ENCODE peak calls at places on chromosomes 5 and 9, in four cellular contexts. One of them, this sample, is unnamed.
A peak's percentile ranks its signal among the peaks of the same experiment; 100 is the strongest.

GRCh38 chr5:141354900-141355469 is at the start of gene PCDHGA4:
- DNase-seq in K562: no peak
- DNase-seq in HepG2: no peak
- DNase-seq in IMR-90: peak; percentile 28
- DNase-seq in this sample: no peak

GRCh38 chr9:128124873-128125574 is 2.5 kb downstream of the PTGES2 start:
- DNase-seq in IMR-90: peak; percentile 45
- DNase-seq in HepG2: peak; percentile 57
- DNase-seq in K562: peak; percentile 85
- DNase-seq in this sample: peak; percentile 33

GRCh38 chr5:135323701-135324132 is 75.3 kb downstream of the MACROH2A1 start:
- DNase-seq in K562: no peak
- DNase-seq in IMR-90: no peak
- DNase-seq in HepG2: peak; percentile 41
- DNase-seq in this sample: no peak

GRCh38 chr5:168552146-168552545 is 23.0 kb downstream of the FBLL1 start:
- DNase-seq in HepG2: no peak
- DNase-seq in K562: no peak
- DNase-seq in IMR-90: peak; percentile 97
- DNase-seq in this sample: no peak

GRCh38 chr5:107539163-107539445 is 131.6 kb downstream of the EFNA5 start:
- DNase-seq in HepG2: no peak
- DNase-seq in IMR-90: no peak
- DNase-seq in K562: no peak
- DNase-seq in this sample: no peak

GRCh38 chr5:74257645-74258328 is 382.7 kb downstream of the ENC1 start:
- DNase-seq in HepG2: no peak
- DNase-seq in IMR-90: peak; percentile 55
- DNase-seq in K562: peak; percentile 56
- DNase-seq in this sample: no peak

GRCh38 chr9:128383007-128383753 is 12.0 kb downstream of the URM1 start:
- DNase-seq in HepG2: no peak
- DNase-seq in K562: no peak
- DNase-seq in IMR-90: no peak
- DNase-seq in this sample: no peak

GRCh38 chr5:111548992-111549649 is 36.8 kb upstream of the STARD4 start:
- DNase-seq in HepG2: no peak
- DNase-seq in IMR-90: peak; percentile 38
- DNase-seq in K562: peak; percentile 18
- DNase-seq in this sample: peak; percentile 4

GRCh38 chr5:89901983-89902382 is 507.6 kb downstream of the CETN3 start:
- DNase-seq in K562: no peak
- DNase-seq in HepG2: no peak
- DNase-seq in IMR-90: no peak
- DNase-seq in this sample: no peak

GRCh38 chr5:112436139-112436538 is 17.1 kb upstream of the EPB41L4A start:
- DNase-seq in IMR-90: no peak
- DNase-seq in HepG2: no peak
- DNase-seq in K562: no peak
- DNase-seq in this sample: no peak

GRCh38 chr9:35645736-35646582 is 4.8 kb downstream of the SIT1 start:
- DNase-seq in IMR-90: no peak
- DNase-seq in HepG2: peak; percentile 32
- DNase-seq in K562: no peak
- DNase-seq in this sample: no peak

GRCh38 chr5:14359069-14360043 is 216.2 kb downstream of the TRIO start:
- DNase-seq in HepG2: no peak
- DNase-seq in K562: no peak
- DNase-seq in IMR-90: no peak
- DNase-seq in this sample: no peak
- TF ChIP-seq MAZ in HepG2: no peak
- TF ChIP-seq MAZ in K562: no peak
- TF ChIP-seq MAZ in IMR-90: no peak
- TF ChIP-seq MAZ in this sample: no peak

DNA sequence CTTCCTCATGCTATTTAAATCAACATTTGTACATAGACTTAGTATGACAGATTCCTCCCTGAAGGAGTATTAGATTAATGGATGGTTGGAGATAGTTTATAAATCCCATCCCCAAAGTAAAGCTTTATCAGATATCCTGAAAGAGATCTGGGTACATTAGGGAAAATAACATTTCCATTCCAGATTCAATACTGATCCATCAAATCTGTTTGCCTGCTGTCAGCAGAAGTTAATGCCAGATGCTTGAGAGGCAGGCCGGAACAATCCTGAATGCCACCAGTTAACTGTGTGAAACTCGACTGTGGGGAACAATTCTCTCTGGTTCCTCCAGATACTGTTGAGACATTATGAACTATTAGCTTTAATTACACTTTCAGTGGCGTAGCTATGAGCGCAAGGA is 1166.8 kb downstream of the MAT2B start:
- DNase-seq in K562: no peak
- DNase-seq in IMR-90: no peak
- DNase-seq in HepG2: no peak
- DNase-seq in this sample: no peak
- TF ChIP-seq MAZ in K562: no peak
- TF ChIP-seq MAZ in IMR-90: no peak
- TF ChIP-seq MAZ in HepG2: no peak
- TF ChIP-seq MAZ in this sample: no peak

GRCh38 chr9:133225171-133226011 is 16.3 kb upstream of the OBP2B start:
- DNase-seq in IMR-90: no peak
- DNase-seq in K562: no peak
- DNase-seq in HepG2: no peak
- DNase-seq in this sample: no peak

GRCh38 chr9:133227242-133227860 is 18.3 kb upstream of the OBP2B start:
- DNase-seq in K562: no peak
- DNase-seq in IMR-90: no peak
- DNase-seq in HepG2: no peak
- DNase-seq in this sample: no peak

GRCh38 chr9:133221177-133221809 is 12.2 kb upstream of the OBP2B start:
- DNase-seq in K562: no peak
- DNase-seq in IMR-90: no peak
- DNase-seq in HepG2: no peak
- DNase-seq in this sample: no peak

GRCh38 chr9:133226219-133227171 is 17.4 kb upstream of the OBP2B start:
- DNase-seq in HepG2: no peak
- DNase-seq in IMR-90: no peak
- DNase-seq in K562: no peak
- DNase-seq in this sample: no peak

DNA sequence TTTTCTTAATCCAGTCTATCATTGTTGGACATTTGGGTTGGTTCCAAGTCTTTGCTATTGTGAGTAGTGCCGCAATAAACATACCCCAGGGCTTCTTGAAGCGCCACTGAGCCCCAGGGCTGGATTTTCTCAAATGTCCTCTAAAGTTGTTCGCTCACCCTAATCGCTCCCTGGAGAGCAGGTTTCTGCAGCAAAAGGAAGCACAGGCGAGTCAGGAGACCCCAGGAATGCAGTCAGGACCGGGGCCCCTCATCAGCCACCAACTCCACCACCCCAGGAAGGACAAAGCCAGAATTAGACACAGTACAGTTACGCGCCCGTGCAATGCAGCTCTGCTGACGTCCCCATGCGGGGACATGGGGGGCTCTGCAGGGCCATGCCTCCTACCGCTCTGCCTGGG is 15.7 kb upstream of the OBP2B start:
- DNase-seq in IMR-90: no peak
- DNase-seq in HepG2: no peak
- DNase-seq in K562: no peak
- DNase-seq in this sample: no peak
- TF ChIP-seq MAZ in IMR-90: no peak
- TF ChIP-seq MAZ in HepG2: no peak
- TF ChIP-seq MAZ in K562: no peak
- TF ChIP-seq MAZ in this sample: no peak

DNA sequence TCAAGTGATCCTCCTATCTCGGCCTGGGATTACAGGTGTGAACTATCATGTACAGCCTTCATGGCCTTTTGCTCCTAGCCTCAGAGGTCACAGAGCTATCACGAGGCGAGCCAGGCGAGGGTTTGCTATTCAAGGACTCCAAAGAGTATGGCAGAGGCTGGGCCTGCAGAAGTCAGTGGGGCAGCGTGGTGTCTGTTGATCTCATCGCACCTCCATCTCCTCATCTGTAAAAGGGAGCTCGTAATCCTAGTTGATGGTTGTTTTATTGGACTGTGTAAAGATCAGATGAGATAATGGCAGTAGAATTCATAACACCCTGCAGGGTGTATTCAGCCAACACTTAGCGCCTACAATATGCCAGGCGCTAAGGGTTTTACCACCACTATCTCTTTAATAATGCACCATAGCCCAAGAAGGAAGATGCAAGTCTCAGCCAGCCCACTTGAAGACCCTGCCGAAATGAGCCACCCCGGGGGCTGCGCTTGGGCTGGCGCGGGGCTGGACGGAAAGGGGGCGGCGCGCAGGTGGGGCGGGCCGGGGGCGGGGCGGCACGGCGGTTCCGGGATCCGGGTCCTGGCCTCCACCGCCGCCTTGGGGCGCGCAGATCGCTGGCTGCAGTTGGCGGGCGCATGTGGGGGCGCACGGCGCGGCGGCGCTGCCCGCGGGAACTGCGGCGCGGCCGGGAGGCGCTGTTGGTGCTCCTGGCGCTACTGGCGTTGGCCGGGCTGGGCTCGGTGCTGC is at the start of gene GALNT12:
- DNase-seq in IMR-90: no peak
- DNase-seq in K562: peak; percentile 80
- DNase-seq in HepG2: no peak
- DNase-seq in this sample: peak; percentile 52
- TF ChIP-seq MAZ in IMR-90: no peak
- TF ChIP-seq MAZ in K562: no peak
- TF ChIP-seq MAZ in HepG2: no peak
- TF ChIP-seq MAZ in this sample: no peak

GRCh38 chr5:81420039-81420667 is 26.2 kb upstream of the ACOT12 start:
- DNase-seq in K562: peak; percentile 41
- DNase-seq in HepG2: no peak
- DNase-seq in IMR-90: peak; percentile 96
- DNase-seq in this sample: peak; percentile 47
- TF ChIP-seq MAZ in K562: no peak
- TF ChIP-seq MAZ in HepG2: no peak
- TF ChIP-seq MAZ in IMR-90: no peak
- TF ChIP-seq MAZ in this sample: no peak

GRCh38 chr9:87500491-87500890 is 2.8 kb downstream of the DAPK1 start:
- DNase-seq in HepG2: no peak
- DNase-seq in IMR-90: no peak
- DNase-seq in K562: no peak
- DNase-seq in this sample: no peak
- TF ChIP-seq MAZ in HepG2: no peak
- TF ChIP-seq MAZ in IMR-90: no peak
- TF ChIP-seq MAZ in K562: no peak
- TF ChIP-seq MAZ in this sample: no peak

This sample was measured in A549.